ENCODE peak calls at places on chromosome 7, in ten cellular contexts. C is IMR-90, R is BE2C, W is OCI-M1, M is dorsolateral prefrontal cortex, Q is NCI-H774, E is H7, V is H54, L is glutamatergic neuron, G is iPS DF 6.9. S is an unnamed sample.
A peak's percentile ranks its signal among the peaks of the same experiment; 100 is the strongest.

GRCh38 chr7:130363156-130363847 is 17.0 kb upstream of the CPA1 start:
- DNase-seq in Q (no peak), W (no peak), L (no peak), C (peak; percentile 99), M (no peak), G (no peak), E (peak; percentile 2), R (no peak), V (peak; percentile 77), S (peak; percentile 31)

GRCh38 chr7:26627221-26627620 is 237.2 kb downstream of the SKAP2 start:
- DNase-seq in W (no peak), R (no peak), Q (no peak), L (no peak), C (no peak), V (no peak), M (no peak), E (no peak), G (no peak), S (no peak)

GRCh38 chr7:22858640-22859561 is 36.3 kb upstream of the TOMM7 start:
- DNase-seq in Q (no peak), E (no peak), M (no peak), G (no peak), L (no peak), V (peak; percentile 87), W (no peak), R (no peak), C (peak; percentile 99), S (no peak)

GRCh38 chr7:149558149-149558861 is 60.7 kb upstream of the ZNF746 start:
- DNase-seq in W (no peak), M (no peak), V (peak; percentile 78), G (no peak), E (no peak), R (no peak), L (no peak), Q (no peak), C (peak; percentile 76), S (no peak)

GRCh38 chr7:27031289-27032172 is 64.3 kb downstream of the HOXA1 start:
- DNase-seq in M (no peak), C (peak; percentile 87), E (no peak), G (no peak), L (no peak), V (no peak), R (no peak), W (peak; percentile 79), Q (no peak), S (no peak)

GRCh38 chr7:22319424-22320403 is 37.2 kb downstream of the RAPGEF5 start:
- DNase-seq in L (no peak), R (peak; percentile 39), V (no peak), E (no peak), W (no peak), M (no peak), G (no peak), Q (peak; percentile 60), C (no peak), S (no peak)

GRCh38 chr7:117750612-117751563 is 122.4 kb downstream of the CTTNBP2 start:
- DNase-seq in M (no peak), V (no peak), E (no peak), Q (no peak), W (peak; percentile 30), L (no peak), G (no peak), C (peak; percentile 50), R (no peak), S (peak; percentile 14)

GRCh38 chr7:64613653-64614052 is 50.8 kb upstream of the ZNF680 start:
- DNase-seq in V (no peak), G (no peak), L (no peak), C (no peak), R (no peak), M (no peak), Q (no peak), E (no peak), W (no peak), S (no peak)

GRCh38 chr7:143003393-143004051 is 23.4 kb downstream of the OR9A2 start:
- DNase-seq in W (peak; percentile 55), E (peak; percentile 27), G (peak; percentile 13), C (peak; percentile 44), M (no peak), V (peak; percentile 24), L (no peak), Q (peak; percentile 13), R (peak; percentile 18), S (peak; percentile 37)